ENCODE peak calls at places on chromosomes 3 and 15, in seven cellular contexts. One of them, this sample, is unnamed.

GRCh38 chr3:186746008-186746407 is 28.8 kb downstream of the KNG1 start:
- DNase-seq in amniotic stem cell: no peak
- DNase-seq in activated CD4-positive, alpha-beta T cell treated with anti-CD3 and anti-CD28 coated beads for 1 hour: no peak
- DNase-seq in mesothelial cell of epicardium: no peak
- DNase-seq in central memory CD8-positive, alpha-beta T cell: no peak
- DNase-seq in KG1: peak; percentile 32
- DNase-seq in ovary: no peak
- DNase-seq in this sample: no peak

GRCh38 chr15:85607141-85607806 is 187.5 kb downstream of the KLHL25 start:
- DNase-seq in amniotic stem cell: no peak
- DNase-seq in activated CD4-positive, alpha-beta T cell treated with anti-CD3 and anti-CD28 coated beads for 1 hour: no peak
- DNase-seq in mesothelial cell of epicardium: no peak
- DNase-seq in central memory CD8-positive, alpha-beta T cell: no peak
- DNase-seq in KG1: no peak
- DNase-seq in ovary: no peak
- DNase-seq in this sample: no peak

GRCh38 chr3:108085821-108086350 is 4.9 kb downstream of the CD47 start:
- DNase-seq in amniotic stem cell: no peak
- DNase-seq in activated CD4-positive, alpha-beta T cell treated with anti-CD3 and anti-CD28 coated beads for 1 hour: no peak
- DNase-seq in mesothelial cell of epicardium: no peak
- DNase-seq in central memory CD8-positive, alpha-beta T cell: no peak
- DNase-seq in KG1: no peak
- DNase-seq in ovary: no peak
- DNase-seq in this sample: no peak

GRCh38 chr3:41612853-41613252 is 349.1 kb downstream of the ULK4 start:
- DNase-seq in amniotic stem cell: no peak
- DNase-seq in activated CD4-positive, alpha-beta T cell treated with anti-CD3 and anti-CD28 coated beads for 1 hour: no peak
- DNase-seq in mesothelial cell of epicardium: no peak
- DNase-seq in central memory CD8-positive, alpha-beta T cell: no peak
- DNase-seq in KG1: no peak
- DNase-seq in ovary: no peak
- DNase-seq in this sample: no peak

GRCh38 chr3:36954452-36955134 is 9.7 kb upstream of the TRANK1 start:
- DNase-seq in amniotic stem cell: no peak
- DNase-seq in activated CD4-positive, alpha-beta T cell treated with anti-CD3 and anti-CD28 coated beads for 1 hour: no peak
- DNase-seq in mesothelial cell of epicardium: no peak
- DNase-seq in central memory CD8-positive, alpha-beta T cell: no peak
- DNase-seq in KG1: no peak
- DNase-seq in ovary: no peak
- DNase-seq in this sample: no peak

GRCh38 chr3:49826016-49826415 is 12.3 kb upstream of the UBA7 start:
- DNase-seq in amniotic stem cell: no peak
- DNase-seq in activated CD4-positive, alpha-beta T cell treated with anti-CD3 and anti-CD28 coated beads for 1 hour: no peak
- DNase-seq in mesothelial cell of epicardium: no peak
- DNase-seq in central memory CD8-positive, alpha-beta T cell: no peak
- DNase-seq in KG1: no peak
- DNase-seq in ovary: no peak
- DNase-seq in this sample: no peak

GRCh38 chr3:110598847-110599490 is 472.6 kb upstream of the NECTIN3 start:
- DNase-seq in amniotic stem cell: no peak
- DNase-seq in activated CD4-positive, alpha-beta T cell treated with anti-CD3 and anti-CD28 coated beads for 1 hour: no peak
- DNase-seq in mesothelial cell of epicardium: no peak
- DNase-seq in central memory CD8-positive, alpha-beta T cell: no peak
- DNase-seq in KG1: no peak
- DNase-seq in ovary: no peak
- DNase-seq in this sample: no peak

GRCh38 chr3:68876112-68876713 is 56.1 kb downstream of the TAFA4 start:
- DNase-seq in amniotic stem cell: peak; percentile 23
- DNase-seq in activated CD4-positive, alpha-beta T cell treated with anti-CD3 and anti-CD28 coated beads for 1 hour: no peak
- DNase-seq in mesothelial cell of epicardium: no peak
- DNase-seq in central memory CD8-positive, alpha-beta T cell: no peak
- DNase-seq in KG1: peak; percentile 68
- DNase-seq in ovary: no peak
- DNase-seq in this sample: peak; percentile 23

GRCh38 chr3:66483006-66483928 is 17.6 kb downstream of the LRIG1 start:
- DNase-seq in amniotic stem cell: no peak
- DNase-seq in activated CD4-positive, alpha-beta T cell treated with anti-CD3 and anti-CD28 coated beads for 1 hour: no peak
- DNase-seq in mesothelial cell of epicardium: no peak
- DNase-seq in central memory CD8-positive, alpha-beta T cell: no peak
- DNase-seq in KG1: no peak
- DNase-seq in ovary: peak; percentile 87
- DNase-seq in this sample: peak; percentile 52

GRCh38 chr3:195888981-195889842 is 19.1 kb downstream of the TNK2 start:
- DNase-seq in amniotic stem cell: no peak
- DNase-seq in activated CD4-positive, alpha-beta T cell treated with anti-CD3 and anti-CD28 coated beads for 1 hour: no peak
- DNase-seq in mesothelial cell of epicardium: no peak
- DNase-seq in central memory CD8-positive, alpha-beta T cell: no peak
- DNase-seq in KG1: no peak
- DNase-seq in ovary: no peak
- DNase-seq in this sample: no peak

GRCh38 chr15:89399390-89400120 is 64.9 kb upstream of the POLG start:
- DNase-seq in amniotic stem cell: no peak
- DNase-seq in activated CD4-positive, alpha-beta T cell treated with anti-CD3 and anti-CD28 coated beads for 1 hour: no peak
- DNase-seq in mesothelial cell of epicardium: no peak
- DNase-seq in central memory CD8-positive, alpha-beta T cell: no peak
- DNase-seq in KG1: no peak
- DNase-seq in ovary: no peak
- DNase-seq in this sample: peak; percentile 70

This sample was measured in frontal cortex.